ENCODE peak calls at places on chromosomes 7 and 10, in eight cellular contexts. D is suprapubic skin, W is HepG2, A is GM12892, B is prostate gland, F is heart left ventricle, G is adrenal gland, E is Peyer's patch. V is an unnamed sample.

GRCh38 chr7:75776295-75776971 is 4.4 kb upstream of the CCL26 start:
- DNase-seq in D (no peak), W (no peak), A (no peak), B (no peak), F (no peak), G (no peak), E (no peak), V (no peak)

GRCh38 chr10:20993387-20994170 is 96.5 kb upstream of the NEBL start:
- DNase-seq in D (no peak), W (no peak), A (no peak), B (no peak), F (no peak), G (no peak), E (no peak), V (no peak)

GRCh38 chr7:93547716-93548115 is 26.8 kb downstream of the CALCR start:
- DNase-seq in D (no peak), W (no peak), A (no peak), B (no peak), F (no peak), G (no peak), E (no peak), V (no peak)

GRCh38 chr7:26724795-26725194 is 139.6 kb downstream of the SKAP2 start:
- DNase-seq in D (no peak), W (no peak), A (no peak), B (no peak), F (no peak), G (no peak), E (no peak), V (no peak)

GRCh38 chr7:158074896-158075632 is 512.6 kb downstream of the PTPRN2 start:
- DNase-seq in D (no peak), W (no peak), A (no peak), B (no peak), F (no peak), G (no peak), E (no peak), V (no peak)

GRCh38 chr7:108171164-108171563 is 41.0 kb upstream of the LAMB4 start:
- DNase-seq in D (no peak), W (no peak), A (no peak), B (no peak), F (no peak), G (no peak), E (no peak), V (no peak)

GRCh38 chr10:124072106-124072505 is 21.3 kb downstream of the CHST15 start:
- DNase-seq in D (no peak), W (peak), A (no peak), B (no peak), F (no peak), G (no peak), E (peak), V (no peak)

GRCh38 chr10:63547628-63548356 is 26.6 kb downstream of the REEP3 start:
- DNase-seq in D (no peak), W (no peak), A (no peak), B (no peak), F (no peak), G (no peak), E (no peak), V (no peak)

GRCh38 chr10:74824184-74825032 is 2.0 kb upstream of the KAT6B start:
- DNase-seq in D (peak), W (peak), A (peak), B (peak), F (no peak), G (no peak), E (peak), V (no peak)

GRCh38 chr10:72025400-72025799 is 61.2 kb downstream of the CHST3 start:
- DNase-seq in D (no peak), W (no peak), A (no peak), B (no peak), F (no peak), G (no peak), E (no peak), V (no peak)

GRCh38 chr7:100803398-100804161 is 23.7 kb downstream of the EPHB4 start:
- DNase-seq in D (peak), W (peak), A (peak), B (peak), F (peak), G (peak), E (peak), V (peak)

GRCh38 chr7:100802951-100803350 is 24.4 kb downstream of the EPHB4 start:
- DNase-seq in D (no peak), W (no peak), A (no peak), B (no peak), F (no peak), G (no peak), E (no peak), V (no peak)

GRCh38 chr7:100799037-100799896 is 28.1 kb downstream of the EPHB4 start:
- DNase-seq in D (peak), W (peak), A (no peak), B (peak), F (peak), G (peak), E (peak), V (peak)

GRCh38 chr7:100804681-100805431 is 22.5 kb downstream of the EPHB4 start:
- DNase-seq in D (no peak), W (no peak), A (no peak), B (peak), F (no peak), G (no peak), E (no peak), V (no peak)

GRCh38 chr7:100801833-100802568 is 25.3 kb downstream of the EPHB4 start:
- DNase-seq in D (peak), W (peak), A (no peak), B (peak), F (no peak), G (peak), E (peak), V (peak)
- TF ChIP-seq POLR2A in D (no peak), W (peak), A (no peak), B (peak), F (no peak), G (peak), E (no peak), V (peak)

GRCh38 chr7:47405286-47405904 is 176.5 kb downstream of the TNS3 start:
- DNase-seq in D (no peak), W (no peak), A (no peak), B (no peak), F (no peak), G (no peak), E (peak), V (no peak)
- TF ChIP-seq POLR2A in D (no peak), W (no peak), A (no peak), B (no peak), F (no peak), G (no peak), E (no peak), V (no peak)

GRCh38 chr7:1742555-1743303 is 72.7 kb downstream of the ELFN1 start:
- DNase-seq in D (no peak), W (no peak), A (peak), B (peak), F (peak), G (no peak), E (peak), V (peak)
- TF ChIP-seq POLR2A in D (no peak), W (no peak), A (no peak), B (no peak), F (no peak), G (no peak), E (no peak), V (no peak)

GRCh38 chr7:83791737-83792136 is 142.8 kb upstream of the SEMA3E start:
- DNase-seq in D (no peak), W (no peak), A (no peak), B (no peak), F (no peak), G (no peak), E (no peak), V (no peak)

GRCh38 chr7:83782628-83783027 is 133.7 kb upstream of the SEMA3E start:
- DNase-seq in D (no peak), W (no peak), A (no peak), B (no peak), F (no peak), G (no peak), E (no peak), V (no peak)

DNA sequence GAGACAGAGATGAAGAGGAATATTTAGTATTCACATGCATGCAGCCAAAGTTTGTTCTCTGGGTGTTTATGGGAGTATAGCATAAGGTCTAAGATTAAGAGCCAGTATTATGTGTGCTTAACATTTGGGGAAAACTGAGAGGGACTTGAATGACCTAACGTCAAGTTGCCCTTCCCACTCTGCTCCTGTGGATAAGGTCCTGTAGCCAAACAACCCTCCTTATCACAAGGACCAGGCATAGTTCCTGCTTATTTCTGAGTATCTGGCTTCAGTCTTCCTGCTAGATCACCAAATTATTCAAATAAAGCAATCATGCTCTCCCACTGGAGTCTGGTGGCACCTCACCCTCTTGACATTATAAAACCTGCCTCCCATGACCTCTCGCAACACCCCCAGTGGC is 137.9 kb upstream of the SEMA3E start:
- DNase-seq in D (no peak), W (no peak), A (no peak), B (no peak), F (no peak), G (no peak), E (no peak), V (no peak)
- TF ChIP-seq POLR2A in D (no peak), W (no peak), A (no peak), B (no peak), F (no peak), G (no peak), E (no peak), V (no peak)

GRCh38 chr10:77555591-77556212 is 81.9 kb downstream of the KCNMA1 start:
- DNase-seq in D (no peak), W (no peak), A (no peak), B (no peak), F (no peak), G (no peak), E (no peak), V (no peak)
- TF ChIP-seq POLR2A in D (no peak), W (no peak), A (no peak), B (no peak), F (no peak), G (no peak), E (no peak), V (no peak)

DNA sequence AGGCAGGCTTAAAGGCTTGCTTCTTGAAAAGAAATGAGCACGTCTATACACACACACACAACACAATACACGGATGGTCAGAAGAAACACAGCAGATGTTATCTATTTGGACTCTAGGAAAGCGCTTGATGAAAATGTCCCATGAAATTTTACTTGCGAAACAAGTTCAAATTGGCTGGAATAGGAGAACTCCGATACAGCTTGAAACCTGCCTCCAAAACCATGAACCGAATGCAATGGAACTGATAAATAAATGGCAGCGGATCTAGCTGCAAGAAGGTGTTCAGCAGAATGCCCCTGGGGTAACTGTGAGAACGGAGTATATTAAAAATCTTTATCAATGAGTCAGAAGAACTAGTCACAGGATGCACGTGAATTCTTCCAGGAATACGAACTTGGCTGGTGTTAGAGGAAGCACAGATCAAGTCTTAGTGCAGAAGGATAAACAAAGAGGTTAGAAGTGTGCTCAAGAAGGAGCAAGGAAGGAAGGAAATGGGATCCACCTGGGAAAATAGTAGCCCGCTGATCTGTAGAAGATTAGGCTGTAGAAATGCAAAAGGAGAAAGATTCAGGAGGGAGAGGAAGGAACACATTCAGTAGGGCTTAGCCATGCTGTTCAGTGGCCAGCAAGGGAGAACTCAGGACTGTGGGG is 142.0 kb upstream of the PRKCQ start:
- DNase-seq in D (no peak), W (no peak), A (no peak), B (peak), F (no peak), G (no peak), E (no peak), V (no peak)
- TF ChIP-seq POLR2A in D (no peak), W (no peak), A (no peak), B (no peak), F (no peak), G (no peak), E (no peak), V (no peak)

V was measured in H54.